ENCODE peak calls at places on chromosomes 2 and 18, in four cellular contexts. I, Y, U and G are unnamed samples.

GRCh38 chr2:170229125-170229524 is 51.2 kb downstream of the MYO3B start:
- DNase-seq in I (no peak), Y (no peak), U (no peak), G (no peak)

GRCh38 chr2:235300368-235301201 is 193.3 kb upstream of the AGAP1 start:
- DNase-seq in Y (no peak), I (peak), U (peak), G (no peak)

GRCh38 chr18:75247041-75247551 is 36.5 kb downstream of the TSHZ1 start:
- DNase-seq in Y (no peak), I (no peak), U (no peak), G (peak)

GRCh38 chr2:101900375-101900774 is 91.4 kb upstream of the IL1R2 start:
- DNase-seq in U (no peak), Y (no peak), I (no peak), G (no peak)

GRCh38 chr18:22703883-22704626 is 229.1 kb upstream of the RBBP8 start:
- DNase-seq in U (peak), Y (peak), I (peak), G (peak)

GRCh38 chr2:46339676-46340459 is 42.7 kb downstream of the EPAS1 start:
- DNase-seq in Y (peak), I (no peak), U (no peak), G (no peak)

GRCh38 chr2:238174701-238175100 is 15.9 kb downstream of the ERFE start:
- DNase-seq in I (no peak), Y (no peak), U (no peak), G (no peak)

GRCh38 chr2:113078350-113078839 is 10.6 kb downstream of the IL1F10 start:
- DNase-seq in I (peak), U (no peak), Y (no peak), G (no peak)

GRCh38 chr2:172811027-172811426 is 75.4 kb downstream of the RAPGEF4 start:
- DNase-seq in U (no peak), I (no peak), Y (no peak), G (no peak)

GRCh38 chr2:221501210-221501882 is 70.8 kb downstream of the EPHA4 start:
- DNase-seq in I (peak), U (peak), Y (no peak), G (no peak)

GRCh38 chr18:58522157-58522556 is 106.7 kb downstream of the ALPK2 start:
- DNase-seq in U (no peak), Y (no peak), I (no peak), G (no peak)

GRCh38 chr2:226411727-226412360 is 387.8 kb downstream of the IRS1 start:
- DNase-seq in U (no peak), I (no peak), Y (no peak), G (no peak)

GRCh38 chr2:109185801-109186570 is 57.0 kb downstream of the SH3RF3 start:
- DNase-seq in Y (peak), I (no peak), U (no peak), G (no peak)

GRCh38 chr18:43578636-43579203 is 301.4 kb upstream of the SYT4 start:
- DNase-seq in Y (no peak), I (no peak), U (peak), G (no peak)

GRCh38 chr18:38301621-38302020 is 736.0 kb upstream of the CELF4 start:
- DNase-seq in U (no peak), Y (no peak), I (no peak), G (no peak)

GRCh38 chr18:36328385-36328858 is 30.9 kb downstream of the FHOD3 start:
- DNase-seq in U (no peak), Y (no peak), I (no peak), G (no peak)

GRCh38 chr2:196935421-196935820 is 8.9 kb upstream of the PGAP1 start:
- DNase-seq in U (no peak), I (no peak), Y (no peak), G (no peak)

GRCh38 chr2:71568103-71568502 is 114.7 kb downstream of the DYSF start:
- DNase-seq in Y (no peak), U (no peak), I (no peak), G (no peak)

GRCh38 chr2:53021285-53021684 is 746.3 kb upstream of the CHAC2 start:
- DNase-seq in Y (no peak), I (no peak), U (no peak), G (no peak)

GRCh38 chr18:40866013-40866644 is 1088.9 kb upstream of the PIK3C3 start:
- DNase-seq in U (no peak), Y (no peak), I (peak), G (no peak)

GRCh38 chr2:84481702-84482101 is 22.6 kb upstream of the SUCLG1 start:
- DNase-seq in I (no peak), U (no peak), Y (no peak), G (no peak)

GRCh38 chr2:192090878-192091277 is 103.9 kb downstream of the TMEFF2 start:
- DNase-seq in U (no peak), Y (no peak), I (no peak), G (no peak)

GRCh38 chr2:105425936-105426625 is 27.2 kb upstream of the FHL2 start:
- DNase-seq in I (no peak), U (no peak), Y (no peak), G (no peak)

GRCh38 chr2:119480184-119480583 is 44.1 kb downstream of the SCTR start:
- DNase-seq in I (no peak), U (no peak), Y (no peak), G (no peak)

GRCh38 chr2:31372097-31372496 is 42.4 kb downstream of the XDH start:
- DNase-seq in I (no peak), U (no peak), Y (no peak), G (no peak)

GRCh38 chr2:4049463-4049862 is 346.1 kb downstream of the DCDC2C start:
- DNase-seq in U (no peak), I (no peak), Y (no peak), G (no peak)

GRCh38 chr2:10449838-10450691 is 1.9 kb upstream of the ODC1 start:
- DNase-seq in I (peak), U (no peak), Y (no peak), G (no peak)
- H3K4me3 ChIP-seq in I (peak), U (no peak), Y (no peak), G (no peak)

GRCh38 chr2:73272270-73272669 is 12.0 kb downstream of the FBXO41 start:
- DNase-seq in Y (no peak), I (no peak), U (no peak), G (no peak)

GRCh38 chr2:73268368-73268830 is 15.9 kb downstream of the FBXO41 start:
- DNase-seq in U (no peak), Y (no peak), I (no peak), G (no peak)

GRCh38 chr2:73268831-73269685 is 15.2 kb downstream of the FBXO41 start:
- DNase-seq in I (no peak), U (no peak), Y (no peak), G (no peak)

GRCh38 chr2:73267008-73267407 is 17.3 kb downstream of the FBXO41 start:
- DNase-seq in U (no peak), Y (no peak), I (no peak), G (no peak)

DNA sequence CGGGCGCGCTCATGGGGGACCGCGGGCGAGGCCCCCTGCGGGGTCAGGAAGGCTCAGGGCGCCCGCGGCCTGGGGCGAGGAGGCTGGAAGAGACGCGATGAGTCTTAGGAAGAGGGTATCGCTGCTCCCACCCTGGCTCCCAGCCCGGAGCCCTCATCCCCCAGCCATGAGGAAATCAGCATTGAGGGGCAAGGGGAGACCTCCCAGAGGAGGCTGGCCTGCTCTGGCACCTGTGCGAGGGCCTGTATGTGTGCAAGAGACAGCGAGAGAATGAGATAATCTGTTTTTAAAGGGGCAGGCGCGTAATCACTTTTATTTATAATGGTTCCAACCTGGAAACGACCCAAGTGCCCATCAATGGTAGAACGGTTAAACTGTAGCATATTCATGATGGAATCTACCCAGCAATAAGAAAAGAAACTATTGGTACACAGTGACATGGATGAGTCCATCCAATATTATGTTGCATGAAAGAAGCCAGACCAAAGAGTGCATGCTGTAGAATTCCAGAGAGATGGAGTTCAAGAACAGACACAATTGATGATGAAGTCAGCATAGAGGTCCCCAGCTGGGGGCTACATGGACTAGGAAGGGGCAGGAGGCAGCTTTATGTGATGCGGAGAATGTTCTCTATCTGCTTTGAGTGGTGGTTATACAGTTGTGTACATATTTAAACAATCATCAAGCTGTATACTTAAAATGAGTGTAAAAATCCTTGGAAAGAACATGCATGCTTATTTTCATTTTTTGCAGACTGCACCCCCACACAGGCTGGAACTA is 14.4 kb downstream of the FBXO41 start:
- DNase-seq in U (no peak), I (no peak), Y (no peak), G (no peak)
- H3K4me3 ChIP-seq in U (no peak), I (no peak), Y (no peak), G (no peak)

GRCh38 chr2:227717687-227718567 is at the start of gene SLC19A3:
- DNase-seq in U (peak), Y (peak), I (peak), G (no peak)
- H3K4me3 ChIP-seq in U (peak), Y (no peak), I (peak), G (peak)

GRCh38 chr2:16496426-16497388 is 168.9 kb downstream of the CYRIA start:
- DNase-seq in U (no peak), Y (no peak), I (no peak), G (no peak)
- H3K4me3 ChIP-seq in U (no peak), Y (no peak), I (no peak), G (no peak)

DNA sequence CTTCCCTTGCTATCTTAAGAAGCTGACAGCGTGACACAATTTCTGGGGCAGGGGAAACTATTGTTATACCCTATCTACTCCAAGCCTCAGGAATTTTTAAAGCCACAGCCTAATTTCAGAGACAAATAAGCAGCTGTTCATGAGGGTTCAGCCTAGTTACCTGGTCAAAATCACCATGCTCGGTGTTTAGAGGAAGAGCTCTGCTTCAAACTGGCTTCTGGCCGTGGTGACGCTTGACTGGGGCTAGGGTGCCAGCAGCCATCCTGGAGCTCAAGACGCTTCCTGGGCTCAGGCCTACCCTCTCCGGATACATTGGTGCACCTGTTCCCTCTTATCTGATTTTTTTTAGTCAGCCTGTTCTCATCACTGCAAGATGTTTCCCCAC is 41.7 kb downstream of the FRZB start:
- DNase-seq in Y (no peak), I (no peak), U (no peak), G (no peak)
- H3K4me3 ChIP-seq in Y (no peak), I (no peak), U (no peak), G (no peak)